ENCODE peak calls at places on chromosomes 4 and X, in four cellular contexts. One of them, this sample, is unnamed.

GRCh38 chr4:2105559-2105958 is 46.4 kb downstream of the NAT8L start:
- DNase-seq in GM06990: no peak
- DNase-seq in WTC11: no peak
- DNase-seq in HFF-Myc: peak; percentile 14
- DNase-seq in this sample: no peak

GRCh38 chr4:84483738-84484137 is 15.4 kb downstream of the NKX6-1 start:
- DNase-seq in GM06990: no peak
- DNase-seq in WTC11: peak; percentile 16
- DNase-seq in HFF-Myc: no peak
- DNase-seq in this sample: no peak

GRCh38 chrX:6129195-6129594 is 99.5 kb downstream of the NLGN4X start:
- DNase-seq in GM06990: no peak
- DNase-seq in WTC11: no peak
- DNase-seq in HFF-Myc: no peak
- DNase-seq in this sample: no peak

GRCh38 chrX:97828454-97828853 is 944.7 kb downstream of the RPA4 start:
- DNase-seq in GM06990: no peak
- DNase-seq in WTC11: no peak
- DNase-seq in HFF-Myc: no peak
- DNase-seq in this sample: no peak

GRCh38 chrX:5113128-5113527 is 1115.5 kb downstream of the NLGN4X start:
- DNase-seq in GM06990: no peak
- DNase-seq in WTC11: no peak
- DNase-seq in HFF-Myc: no peak
- DNase-seq in this sample: no peak

GRCh38 chr4:86498560-86499166 is 95.5 kb upstream of the PTPN13 start:
- DNase-seq in GM06990: no peak
- DNase-seq in WTC11: no peak
- DNase-seq in HFF-Myc: no peak
- DNase-seq in this sample: peak; percentile 22

GRCh38 chr4:100816646-100817045 is 298.8 kb upstream of the EMCN start:
- DNase-seq in GM06990: no peak
- DNase-seq in WTC11: no peak
- DNase-seq in HFF-Myc: no peak
- DNase-seq in this sample: no peak

GRCh38 chr4:46933686-46934085 is 24.6 kb upstream of the COX7B2 start:
- DNase-seq in GM06990: no peak
- DNase-seq in WTC11: no peak
- DNase-seq in HFF-Myc: no peak
- DNase-seq in this sample: no peak

GRCh38 chr4:150126201-150126879 is 48.1 kb downstream of the DCLK2 start:
- DNase-seq in GM06990: peak; percentile 10
- DNase-seq in WTC11: no peak
- DNase-seq in HFF-Myc: no peak
- DNase-seq in this sample: peak; percentile 20

GRCh38 chr4:146495277-146495676 is 26.5 kb downstream of the SLC10A7 start:
- DNase-seq in GM06990: no peak
- DNase-seq in WTC11: no peak
- DNase-seq in HFF-Myc: no peak
- DNase-seq in this sample: no peak

GRCh38 chr4:142088906-142089305 is 452.5 kb downstream of the IL15 start:
- DNase-seq in GM06990: no peak
- DNase-seq in WTC11: no peak
- DNase-seq in HFF-Myc: no peak
- DNase-seq in this sample: no peak

GRCh38 chr4:4762909-4763814 is 96.3 kb upstream of the MSX1 start:
- DNase-seq in GM06990: peak; percentile 87
- DNase-seq in WTC11: peak; percentile 38
- DNase-seq in HFF-Myc: peak; percentile 98
- DNase-seq in this sample: peak; percentile 82

GRCh38 chr4:2284934-2285664 is 23.2 kb upstream of the MXD4 start:
- DNase-seq in GM06990: no peak
- DNase-seq in WTC11: no peak
- DNase-seq in HFF-Myc: no peak
- DNase-seq in this sample: no peak

GRCh38 chr4:135274461-135274860 is 1072.9 kb upstream of the PABPC4L start:
- DNase-seq in GM06990: no peak
- DNase-seq in WTC11: no peak
- DNase-seq in HFF-Myc: no peak
- DNase-seq in this sample: no peak

GRCh38 chr4:134865675-134866074 is 664.1 kb upstream of the PABPC4L start:
- DNase-seq in GM06990: no peak
- DNase-seq in WTC11: no peak
- DNase-seq in HFF-Myc: no peak
- DNase-seq in this sample: no peak

GRCh38 chrX:71214152-71214551 is 8.9 kb upstream of the GJB1 start:
- DNase-seq in GM06990: no peak
- DNase-seq in WTC11: no peak
- DNase-seq in HFF-Myc: no peak
- DNase-seq in this sample: no peak

GRCh38 chr4:56200275-56200674 is 187.0 kb downstream of the AASDH start:
- DNase-seq in GM06990: no peak
- DNase-seq in WTC11: no peak
- DNase-seq in HFF-Myc: no peak
- DNase-seq in this sample: no peak

GRCh38 chrX:11629593-11630211 is 36.0 kb downstream of the ARHGAP6 start:
- DNase-seq in GM06990: no peak
- DNase-seq in WTC11: no peak
- DNase-seq in HFF-Myc: peak; percentile 44
- DNase-seq in this sample: no peak

GRCh38 chr4:176077561-176077960 is 11.9 kb downstream of the WDR17 start:
- DNase-seq in GM06990: no peak
- DNase-seq in WTC11: no peak
- DNase-seq in HFF-Myc: no peak
- DNase-seq in this sample: no peak

GRCh38 chrX:45508459-45508858 is 307.8 kb upstream of the DIPK2B start:
- DNase-seq in GM06990: no peak
- DNase-seq in WTC11: no peak
- DNase-seq in HFF-Myc: no peak
- DNase-seq in this sample: no peak

GRCh38 chr4:109155682-109156243 is 146.7 kb downstream of the COL25A1 start:
- DNase-seq in GM06990: no peak
- DNase-seq in WTC11: no peak
- DNase-seq in HFF-Myc: no peak
- DNase-seq in this sample: no peak

GRCh38 chr4:115053313-115053712 is 60.1 kb downstream of the NDST4 start:
- DNase-seq in GM06990: no peak
- DNase-seq in WTC11: no peak
- DNase-seq in HFF-Myc: no peak
- DNase-seq in this sample: no peak

GRCh38 chr4:163755013-163755412 is 260.5 kb downstream of the TMA16 start:
- DNase-seq in GM06990: no peak
- DNase-seq in WTC11: no peak
- DNase-seq in HFF-Myc: no peak
- DNase-seq in this sample: peak; percentile 3
- TF ChIP-seq CTCF in GM06990: peak; percentile 61
- TF ChIP-seq CTCF in WTC11: no peak
- TF ChIP-seq CTCF in HFF-Myc: no peak
- TF ChIP-seq CTCF in this sample: peak; percentile 24

GRCh38 chr4:67697860-67698655 is 2.9 kb downstream of the UBA6 start:
- DNase-seq in GM06990: no peak
- DNase-seq in WTC11: no peak
- DNase-seq in HFF-Myc: no peak
- DNase-seq in this sample: no peak

GRCh38 chr4:67702166-67702565 is 1.2 kb upstream of the UBA6 start:
- DNase-seq in GM06990: no peak
- DNase-seq in WTC11: no peak
- DNase-seq in HFF-Myc: no peak
- DNase-seq in this sample: no peak

GRCh38 chr4:67700119-67700873 is 659 bp downstream of the UBA6 start:
- DNase-seq in GM06990: no peak
- DNase-seq in WTC11: no peak
- DNase-seq in HFF-Myc: no peak
- DNase-seq in this sample: peak; percentile 45

GRCh38 chr4:67699603-67700002 is 1.4 kb downstream of the UBA6 start:
- DNase-seq in GM06990: no peak
- DNase-seq in WTC11: no peak
- DNase-seq in HFF-Myc: no peak
- DNase-seq in this sample: no peak

DNA sequence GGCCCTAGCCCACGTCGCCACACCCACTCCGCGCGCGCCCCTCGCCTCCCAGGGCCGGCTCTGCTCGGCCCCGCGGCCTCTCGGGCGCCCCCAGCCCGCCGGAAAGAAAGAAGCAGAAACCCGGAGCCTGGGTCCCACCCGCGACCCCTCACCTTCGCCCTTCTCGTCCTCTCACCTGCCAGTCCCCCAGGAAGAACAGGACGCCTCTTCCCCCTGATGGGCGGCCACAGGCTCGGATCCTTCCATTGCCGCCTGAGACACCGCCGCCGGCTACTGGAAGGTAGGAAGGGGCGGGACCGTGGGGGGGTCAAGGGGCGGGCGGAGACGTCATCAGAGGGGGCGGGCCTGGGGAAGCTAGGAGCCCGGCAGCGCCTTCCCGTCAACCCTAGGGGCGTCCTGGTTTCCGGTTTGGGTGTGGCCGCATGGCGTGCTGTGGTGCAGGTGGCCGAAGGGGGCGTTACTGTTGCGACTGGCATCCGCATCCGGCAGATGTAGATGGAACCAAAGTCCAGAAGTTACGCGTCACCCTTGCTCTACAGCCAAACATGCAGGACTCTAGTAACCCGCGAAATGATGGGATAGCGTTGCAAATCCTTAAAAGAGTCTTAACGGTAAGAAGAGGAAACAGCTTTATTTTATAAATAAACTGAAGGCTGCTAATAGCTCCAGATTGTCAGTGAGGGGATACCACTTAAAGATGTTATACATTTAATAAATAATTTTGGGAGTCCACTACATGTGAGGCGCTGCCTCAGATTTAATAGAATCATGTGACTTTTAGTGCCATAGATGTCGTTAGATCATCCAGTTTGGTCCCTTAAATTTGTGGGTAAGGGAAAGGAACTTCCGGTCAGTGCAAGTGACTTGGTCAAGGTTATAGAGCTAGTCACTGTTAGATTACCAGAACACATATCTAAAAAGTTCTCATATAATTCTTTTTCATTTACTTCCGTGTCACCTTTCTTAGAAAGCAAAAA is at the start of gene UBA6:
- DNase-seq in GM06990: peak; percentile 94
- DNase-seq in WTC11: peak; percentile 96
- DNase-seq in HFF-Myc: peak; percentile 96
- DNase-seq in this sample: peak; percentile 96
- TF ChIP-seq CTCF in GM06990: peak; percentile 43
- TF ChIP-seq CTCF in WTC11: peak; percentile 38
- TF ChIP-seq CTCF in HFF-Myc: peak; percentile 20
- TF ChIP-seq CTCF in this sample: peak; percentile 60

DNA sequence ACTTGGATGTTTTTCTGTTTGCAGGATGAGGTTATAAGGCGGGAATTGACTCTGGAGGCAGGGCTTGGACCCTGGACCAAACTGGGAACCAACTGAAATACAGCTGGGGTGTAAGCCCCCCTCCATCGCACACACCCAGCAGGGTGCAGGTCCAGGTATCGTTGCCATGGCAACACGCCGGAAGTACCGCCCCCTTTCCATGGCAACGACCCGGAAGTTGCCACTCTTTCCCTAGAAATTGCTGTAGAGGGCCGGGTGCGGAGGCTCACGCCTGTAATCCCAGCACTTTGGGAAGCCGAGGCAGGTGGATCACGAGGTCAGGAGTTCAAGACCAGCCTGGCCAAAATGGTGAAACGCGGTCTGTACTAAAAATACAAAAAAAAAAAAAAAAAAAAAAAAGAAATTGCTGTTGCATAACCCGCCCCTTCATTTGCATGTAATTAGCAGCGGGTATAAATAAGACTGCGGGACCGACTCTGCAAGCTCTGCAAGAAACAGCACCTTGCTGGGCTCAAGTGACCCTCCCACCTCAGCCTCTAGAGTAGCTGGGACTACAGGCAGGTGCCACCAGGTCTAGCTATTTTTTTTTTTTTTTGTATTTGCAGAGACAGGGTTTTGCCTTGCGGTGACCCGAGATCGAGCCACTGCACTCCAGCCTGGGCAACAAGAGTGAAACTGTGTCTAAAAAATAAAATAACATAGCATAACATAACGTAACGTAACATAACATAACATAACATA is 139.6 kb downstream of the CRLF2 start:
- DNase-seq in GM06990: no peak
- DNase-seq in WTC11: peak; percentile 42
- DNase-seq in HFF-Myc: no peak
- DNase-seq in this sample: no peak
- TF ChIP-seq CTCF in GM06990: no peak
- TF ChIP-seq CTCF in WTC11: no peak
- TF ChIP-seq CTCF in HFF-Myc: no peak
- TF ChIP-seq CTCF in this sample: no peak

GRCh38 chrX:85851418-85851817 is 195.9 kb downstream of the CHM start:
- DNase-seq in GM06990: no peak
- DNase-seq in WTC11: peak; percentile 52
- DNase-seq in HFF-Myc: no peak
- DNase-seq in this sample: peak; percentile 8
- TF ChIP-seq CTCF in GM06990: no peak
- TF ChIP-seq CTCF in WTC11: no peak
- TF ChIP-seq CTCF in HFF-Myc: peak; percentile 48
- TF ChIP-seq CTCF in this sample: peak; percentile 48

DNA sequence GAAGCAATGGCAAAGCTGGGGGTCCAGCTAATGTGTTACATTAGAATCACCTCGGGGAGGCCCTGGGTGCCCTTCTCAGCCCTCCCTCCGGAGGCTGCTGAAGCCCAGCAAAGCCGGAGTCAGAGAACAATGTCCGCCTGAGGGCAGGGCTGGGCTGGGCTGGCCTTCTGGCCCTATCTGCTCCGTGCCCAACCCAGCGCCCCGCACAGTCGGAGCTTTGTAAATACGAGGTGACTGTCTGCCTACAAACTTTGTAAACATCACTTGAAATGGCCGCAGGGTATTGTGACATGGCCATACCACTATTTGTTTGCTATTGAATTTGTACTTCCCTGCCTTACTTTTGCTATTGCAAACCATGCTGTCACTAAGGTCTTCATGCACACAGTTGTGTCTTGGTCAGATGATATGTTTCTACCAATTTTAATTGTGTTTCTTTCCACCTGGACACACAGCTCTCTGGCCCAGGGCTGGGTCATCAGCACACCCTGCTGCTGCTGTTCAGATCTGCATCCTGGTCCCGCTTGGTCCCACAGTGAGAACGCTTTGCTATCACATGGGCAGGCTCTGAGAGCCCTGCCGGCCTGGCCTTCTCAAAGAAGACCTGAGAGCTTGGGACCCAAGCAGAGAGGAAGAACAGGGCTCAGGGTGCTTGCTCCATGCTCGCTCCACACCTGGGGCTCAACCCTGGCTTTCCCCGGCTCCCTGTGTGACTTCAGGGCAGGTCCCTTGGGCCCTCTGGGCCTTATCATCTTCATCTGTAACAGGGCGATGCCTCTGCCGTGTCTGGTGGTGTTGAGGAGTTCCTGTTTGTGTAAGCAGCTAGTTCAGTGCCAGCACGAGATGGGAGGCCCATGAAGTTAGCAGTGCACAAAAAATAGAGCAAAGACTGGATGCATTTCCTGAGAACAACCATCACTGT is 2.2 kb downstream of the S100P start:
- DNase-seq in GM06990: no peak
- DNase-seq in WTC11: no peak
- DNase-seq in HFF-Myc: no peak
- DNase-seq in this sample: no peak
- TF ChIP-seq CTCF in GM06990: no peak
- TF ChIP-seq CTCF in WTC11: no peak
- TF ChIP-seq CTCF in HFF-Myc: no peak
- TF ChIP-seq CTCF in this sample: no peak